ENCODE peak calls at places on chromosomes 16 and 17, in five cellular contexts. O, B, G, I and S are unnamed samples.

GRCh38 chr17:17398188-17398927 is 78.4 kb upstream of the MED9 start:
- DNase-seq in O (no peak), B (no peak), G (no peak), I (peak), S (no peak)

GRCh38 chr17:6623941-6624340 is 16.6 kb downstream of the KIAA0753 start:
- DNase-seq in O (no peak), B (no peak), G (peak), I (no peak), S (no peak)

GRCh38 chr17:82249896-82250581 is 21.2 kb downstream of the SLC16A3 start:
- DNase-seq in O (no peak), B (no peak), G (no peak), I (no peak), S (no peak)

GRCh38 chr17:37160940-37161339 is 212.2 kb downstream of the AATF start:
- DNase-seq in O (no peak), B (no peak), G (peak), I (peak), S (no peak)

GRCh38 chr17:77404812-77405581 is 264.2 kb downstream of the SEC14L1 start:
- DNase-seq in O (no peak), B (no peak), G (peak), I (peak), S (peak)

GRCh38 chr17:61412860-61413653 is 13.4 kb downstream of the TBX2 start:
- DNase-seq in O (no peak), B (no peak), G (no peak), I (no peak), S (no peak)

GRCh38 chr16:89545831-89546574 is 14.5 kb upstream of the RPL13 start:
- DNase-seq in O (no peak), B (no peak), G (no peak), I (no peak), S (no peak)

GRCh38 chr16:22329199-22329695 is 32.0 kb downstream of the POLR3E start:
- DNase-seq in O (no peak), B (no peak), G (no peak), I (no peak), S (no peak)

GRCh38 chr17:63477471-63478440 is 895 bp downstream of the ACE start:
- DNase-seq in O (no peak), B (peak), G (no peak), I (no peak), S (no peak)

GRCh38 chr16:51376080-51376479 is 225.0 kb upstream of the SALL1 start:
- DNase-seq in O (no peak), B (peak), G (no peak), I (no peak), S (no peak)

GRCh38 chr16:51374346-51374745 is 223.3 kb upstream of the SALL1 start:
- DNase-seq in O (peak), B (peak), G (peak), I (peak), S (no peak)

GRCh38 chr16:51374790-51375189 is 223.7 kb upstream of the SALL1 start:
- DNase-seq in O (no peak), B (no peak), G (no peak), I (no peak), S (no peak)
- TF ChIP-seq CTCF in O (no peak), B (no peak), G (no peak), I (no peak), S (no peak)

GRCh38 chr17:1498233-1498632 is 5.7 kb upstream of the MYO1C start:
- DNase-seq in O (no peak), B (no peak), G (no peak), I (no peak), S (no peak)
- TF ChIP-seq CTCF in O (no peak), B (no peak), G (no peak), I (no peak), S (no peak)

GRCh38 chr17:39687546-39688474 is at the start of gene PGAP3:
- DNase-seq in O (peak), B (peak), G (peak), I (peak), S (peak)
- TF ChIP-seq CTCF in O (no peak), B (peak), G (no peak), I (no peak), S (no peak)

GRCh38 chr16:79762217-79762616 is 161.7 kb upstream of the MAF start:
- DNase-seq in O (no peak), B (no peak), G (no peak), I (no peak), S (no peak)
- TF ChIP-seq CTCF in O (no peak), B (no peak), G (no peak), I (no peak), S (no peak)

GRCh38 chr16:77437859-77438258 is 3.0 kb upstream of the ADAMTS18 start:
- DNase-seq in O (peak), B (peak), G (peak), I (no peak), S (no peak)
- TF ChIP-seq CTCF in O (peak), B (peak), G (peak), I (peak), S (no peak)